ENCODE peak calls at places on chromosomes 11 and 22, in five cellular contexts. One of them, this sample, is unnamed.

GRCh38 chr22:47296405-47297260 is 534.2 kb downstream of the TBC1D22A start:
- DNase-seq in mucosa of gallbladder: no peak
- DNase-seq in fibroblast of the aortic adventitia: no peak
- DNase-seq in NCI-H1694: no peak
- DNase-seq in CD4-positive, alpha-beta T cell: no peak
- DNase-seq in this sample: no peak

GRCh38 chr22:45903355-45904149 is 73.4 kb downstream of the WNT7B start:
- DNase-seq in mucosa of gallbladder: no peak
- DNase-seq in fibroblast of the aortic adventitia: peak; percentile 59
- DNase-seq in NCI-H1694: no peak
- DNase-seq in CD4-positive, alpha-beta T cell: no peak
- DNase-seq in this sample: no peak

GRCh38 chr11:465896-466538 is 15.9 kb downstream of the PTDSS2 start:
- DNase-seq in mucosa of gallbladder: no peak
- DNase-seq in fibroblast of the aortic adventitia: no peak
- DNase-seq in NCI-H1694: no peak
- DNase-seq in CD4-positive, alpha-beta T cell: no peak
- DNase-seq in this sample: no peak

GRCh38 chr11:123307276-123307675 is 112.2 kb upstream of the CLMP start:
- DNase-seq in mucosa of gallbladder: no peak
- DNase-seq in fibroblast of the aortic adventitia: no peak
- DNase-seq in NCI-H1694: no peak
- DNase-seq in CD4-positive, alpha-beta T cell: no peak
- DNase-seq in this sample: no peak

GRCh38 chr11:27452147-27452546 is 20.4 kb downstream of the LGR4 start:
- DNase-seq in mucosa of gallbladder: no peak
- DNase-seq in fibroblast of the aortic adventitia: no peak
- DNase-seq in NCI-H1694: no peak
- DNase-seq in CD4-positive, alpha-beta T cell: no peak
- DNase-seq in this sample: no peak

GRCh38 chr22:48199667-48200066 is 1437.2 kb downstream of the TBC1D22A start:
- DNase-seq in mucosa of gallbladder: no peak
- DNase-seq in fibroblast of the aortic adventitia: no peak
- DNase-seq in NCI-H1694: no peak
- DNase-seq in CD4-positive, alpha-beta T cell: no peak
- DNase-seq in this sample: no peak

GRCh38 chr11:1916986-1917522 is 2.4 kb upstream of the TNNT3 start:
- DNase-seq in mucosa of gallbladder: no peak
- DNase-seq in fibroblast of the aortic adventitia: no peak
- DNase-seq in NCI-H1694: no peak
- DNase-seq in CD4-positive, alpha-beta T cell: no peak
- DNase-seq in this sample: no peak

GRCh38 chr11:15793032-15793996 is 563.0 kb downstream of the SOX6 start:
- DNase-seq in mucosa of gallbladder: no peak
- DNase-seq in fibroblast of the aortic adventitia: peak; percentile 76
- DNase-seq in NCI-H1694: no peak
- DNase-seq in CD4-positive, alpha-beta T cell: no peak
- DNase-seq in this sample: no peak

GRCh38 chr22:24247564-24248344 is 2.9 kb upstream of the GGT5 start:
- DNase-seq in mucosa of gallbladder: peak; percentile 85
- DNase-seq in fibroblast of the aortic adventitia: peak; percentile 99
- DNase-seq in NCI-H1694: peak; percentile 57
- DNase-seq in CD4-positive, alpha-beta T cell: peak; percentile 29
- DNase-seq in this sample: peak; percentile 91